ENCODE peak calls at places on chromosomes 1 and 21, in ten cellular contexts. O, U, J, Q, D, V, A, N, M and S are unnamed samples.

GRCh38 chr1:226662704-226663326 is 76.3 kb downstream of the ITPKB start:
- DNase-seq in O (peak), U (no peak), J (peak), Q (peak), D (peak), V (peak), A (peak), N (no peak), M (peak), S (peak)

GRCh38 chr1:162899422-162900168 is 38.6 kb upstream of the CCDC190 start:
- DNase-seq in O (no peak), U (no peak), J (no peak), Q (no peak), D (no peak), V (no peak), A (no peak), N (no peak), M (no peak), S (no peak)

GRCh38 chr1:148310807-148311206 is 158.7 kb upstream of the NBPF11 start:
- DNase-seq in O (no peak), U (no peak), J (no peak), Q (no peak), D (no peak), V (no peak), A (no peak), N (no peak), M (no peak), S (no peak)

GRCh38 chr21:41366522-41367151 is 4.8 kb downstream of the MX2 start:
- DNase-seq in O (no peak), U (peak), J (peak), Q (peak), D (peak), V (peak), A (peak), N (no peak), M (peak), S (no peak)

GRCh38 chr1:235409045-235409820 is 42.0 kb downstream of the TBCE start:
- DNase-seq in O (no peak), U (peak), J (no peak), Q (no peak), D (no peak), V (no peak), A (no peak), N (no peak), M (no peak), S (no peak)

GRCh38 chr21:37711294-37711844 is 204.9 kb downstream of the KCNJ6 start:
- DNase-seq in O (no peak), U (no peak), J (no peak), Q (no peak), D (no peak), V (no peak), A (no peak), N (no peak), M (no peak), S (no peak)

GRCh38 chr1:64712049-64712448 is 32.8 kb upstream of the RAVER2 start:
- DNase-seq in O (no peak), U (no peak), J (no peak), Q (no peak), D (no peak), V (no peak), A (no peak), N (no peak), M (no peak), S (peak)

GRCh38 chr1:15350151-15350550 is 59.5 kb upstream of the EFHD2 start:
- DNase-seq in O (no peak), U (no peak), J (no peak), Q (no peak), D (no peak), V (no peak), A (no peak), N (no peak), M (no peak), S (no peak)

GRCh38 chr1:215845224-215845902 is 278.3 kb downstream of the KCTD3 start:
- DNase-seq in O (no peak), U (no peak), J (no peak), Q (no peak), D (no peak), V (no peak), A (no peak), N (no peak), M (no peak), S (no peak)

GRCh38 chr1:31230378-31230777 is 9.3 kb downstream of the NKAIN1 start:
- DNase-seq in O (no peak), U (no peak), J (no peak), Q (no peak), D (no peak), V (no peak), A (no peak), N (no peak), M (no peak), S (no peak)

GRCh38 chr1:223137402-223138100 is 5.5 kb downstream of the TLR5 start:
- DNase-seq in O (no peak), U (peak), J (no peak), Q (no peak), D (no peak), V (peak), A (no peak), N (no peak), M (peak), S (no peak)
- H3K27ac ChIP-seq in O (peak), U (no peak), J (no peak), Q (no peak), D (no peak), V (no peak), A (no peak), N (peak), M (peak), S (peak)

DNA sequence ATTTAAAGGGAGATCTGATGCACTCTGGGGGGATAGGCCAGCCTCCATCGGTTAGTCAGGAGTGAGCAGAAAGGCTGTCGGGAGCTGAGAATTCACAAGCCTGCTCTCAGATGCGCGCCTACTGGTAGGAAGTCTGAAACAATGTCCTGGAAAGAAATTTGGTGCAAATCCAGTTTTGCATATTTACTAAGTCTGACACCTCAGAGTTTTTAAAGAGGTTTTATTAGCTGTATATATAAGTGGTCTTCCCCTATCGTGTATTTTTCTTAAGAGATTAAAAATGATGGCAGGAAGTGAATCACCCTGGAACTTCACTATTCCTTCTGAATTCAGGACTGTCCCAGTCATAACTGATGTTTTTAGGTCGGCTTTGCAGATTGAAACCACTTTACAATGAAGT is 99.8 kb upstream of the C1orf105 start:
- DNase-seq in O (no peak), U (no peak), J (no peak), Q (no peak), D (no peak), V (no peak), A (no peak), N (no peak), M (peak), S (no peak)
- TF ChIP-seq EP300 in O (no peak), U (no peak), J (no peak), Q (no peak), D (no peak), V (no peak), A (no peak), N (no peak), M (no peak), S (no peak)

DNA sequence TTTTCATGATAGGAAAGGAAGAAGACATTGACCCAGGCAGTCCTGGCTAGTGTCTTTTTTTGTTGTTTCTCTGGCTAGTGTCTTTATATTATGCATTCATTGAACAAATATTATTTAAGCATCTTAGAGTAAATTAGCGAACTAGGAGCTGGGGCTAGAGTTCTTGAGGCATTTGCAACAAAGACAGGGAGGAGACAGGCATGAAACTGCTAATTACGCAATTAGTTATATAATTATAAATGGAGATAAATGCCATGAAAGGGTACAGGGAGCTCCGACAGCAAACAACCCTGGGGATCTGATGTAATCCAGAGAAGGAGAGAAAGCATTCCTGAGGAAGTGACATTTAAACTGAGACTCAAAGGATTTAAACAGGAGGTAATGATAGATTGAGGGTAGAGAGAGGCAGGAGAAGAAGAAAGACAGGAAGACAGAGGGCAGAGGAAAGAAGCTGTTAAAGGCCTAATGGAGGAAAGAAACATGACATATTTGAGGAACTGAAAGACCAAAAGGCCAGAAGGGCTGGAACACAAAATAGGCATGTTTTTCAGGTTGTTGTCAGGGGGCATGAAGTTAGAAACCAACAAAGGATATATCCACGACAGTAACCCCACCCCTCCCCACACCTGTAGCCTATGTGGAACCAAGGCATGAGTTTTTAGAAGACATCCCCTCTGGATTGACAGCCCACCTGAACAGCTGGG is 99.5 kb upstream of the GJB5 start:
- DNase-seq in O (no peak), U (no peak), J (no peak), Q (no peak), D (no peak), V (no peak), A (no peak), N (no peak), M (no peak), S (no peak)
- H3K4me3 ChIP-seq in O (no peak), U (no peak), J (no peak), Q (no peak), D (no peak), V (no peak), A (no peak), N (no peak), M (no peak), S (no peak)

GRCh38 chr1:2196901-2197638 is 2.5 kb upstream of the FAAP20 start:
- DNase-seq in O (no peak), U (no peak), J (no peak), Q (no peak), D (no peak), V (no peak), A (no peak), N (no peak), M (no peak), S (no peak)
- H3K27ac ChIP-seq in O (no peak), U (no peak), J (no peak), Q (no peak), D (peak), V (no peak), A (peak), N (no peak), M (peak), S (peak)

DNA sequence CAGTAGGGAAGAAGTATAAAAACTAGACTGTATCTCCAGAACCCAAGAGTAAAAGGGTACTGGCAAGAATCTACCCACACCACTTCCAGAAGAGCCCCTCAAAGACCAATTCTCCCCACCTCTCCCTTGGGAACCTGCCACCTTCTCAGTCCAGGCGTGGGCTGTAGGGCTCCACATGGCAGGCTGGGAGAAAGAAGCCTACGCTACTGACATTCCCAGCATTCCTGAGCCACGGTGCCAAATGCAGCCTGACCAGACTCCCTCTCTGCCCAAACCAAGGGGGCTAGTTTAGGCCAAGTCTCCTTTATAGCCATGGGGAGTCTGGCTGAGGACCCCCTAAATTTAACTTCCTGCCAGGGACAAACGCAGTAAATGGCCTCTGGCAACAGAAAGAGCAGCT is 2.0 kb downstream of the UBE2Q1 start:
- DNase-seq in O (no peak), U (no peak), J (no peak), Q (no peak), D (no peak), V (no peak), A (no peak), N (no peak), M (no peak), S (no peak)
- TF ChIP-seq EP300 in O (peak), U (no peak), J (no peak), Q (no peak), D (no peak), V (no peak), A (no peak), N (no peak), M (no peak), S (no peak)

DNA sequence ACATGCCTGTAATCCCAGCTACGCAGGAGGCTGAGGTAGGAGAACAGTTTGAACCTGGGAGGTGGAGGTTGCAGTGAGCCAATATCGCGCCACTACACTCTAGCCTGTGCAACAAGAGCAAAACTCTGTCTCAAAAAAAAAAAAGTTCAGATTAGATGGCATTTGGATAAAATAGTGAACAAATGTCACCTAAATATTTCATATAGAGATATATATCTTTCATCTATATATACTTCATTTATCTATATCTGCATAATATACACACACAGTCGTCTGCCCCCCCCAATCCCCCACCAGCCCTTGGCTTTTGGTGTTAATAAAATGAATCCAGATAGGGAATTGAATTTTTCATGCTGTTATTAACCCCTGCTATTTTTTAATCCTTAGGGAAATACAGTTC is 5.0 kb downstream of the PPP1R15B start:
- DNase-seq in O (no peak), U (no peak), J (no peak), Q (no peak), D (no peak), V (no peak), A (no peak), N (no peak), M (no peak), S (peak)
- H3K4me3 ChIP-seq in O (no peak), U (peak), J (peak), Q (peak), D (peak), V (peak), A (peak), N (peak), M (peak), S (peak)

GRCh38 chr1:100412980-100413379 is 60.7 kb downstream of the CDC14A start:
- DNase-seq in O (no peak), U (peak), J (no peak), Q (no peak), D (no peak), V (no peak), A (no peak), N (no peak), M (no peak), S (no peak)
- H3K27ac ChIP-seq in O (no peak), U (peak), J (no peak), Q (no peak), D (no peak), V (no peak), A (peak), N (no peak), M (no peak), S (no peak)

GRCh38 chr1:39995973-39996393 is 41.0 kb downstream of the MFSD2A start:
- DNase-seq in O (no peak), U (no peak), J (no peak), Q (peak), D (no peak), V (peak), A (no peak), N (no peak), M (no peak), S (no peak)
- TF ChIP-seq EP300 in O (no peak), U (no peak), J (no peak), Q (peak), D (no peak), V (no peak), A (no peak), N (no peak), M (no peak), S (no peak)

GRCh38 chr1:149845416-149845815 is 54.0 kb upstream of the BOLA1 start:
- DNase-seq in O (no peak), U (no peak), J (no peak), Q (no peak), D (no peak), V (no peak), A (no peak), N (no peak), M (no peak), S (no peak)

GRCh38 chr1:149844096-149844495 is 55.3 kb upstream of the BOLA1 start:
- DNase-seq in O (no peak), U (peak), J (peak), Q (no peak), D (no peak), V (no peak), A (no peak), N (no peak), M (no peak), S (no peak)

GRCh38 chr1:149844650-149845255 is 54.6 kb upstream of the BOLA1 start:
- DNase-seq in O (no peak), U (no peak), J (no peak), Q (no peak), D (no peak), V (no peak), A (no peak), N (no peak), M (no peak), S (no peak)

GRCh38 chr1:149846600-149847466 is 52.5 kb upstream of the BOLA1 start:
- DNase-seq in O (no peak), U (no peak), J (no peak), Q (no peak), D (no peak), V (no peak), A (no peak), N (no peak), M (no peak), S (no peak)

GRCh38 chr1:149846042-149846441 is 53.3 kb upstream of the BOLA1 start:
- DNase-seq in O (no peak), U (no peak), J (no peak), Q (no peak), D (no peak), V (no peak), A (no peak), N (no peak), M (no peak), S (no peak)
- H3K4me3 ChIP-seq in O (no peak), U (no peak), J (no peak), Q (peak), D (peak), V (no peak), A (no peak), N (no peak), M (no peak), S (no peak)

GRCh38 chr1:228274452-228275153 is 66.8 kb downstream of the OBSCN start:
- DNase-seq in O (no peak), U (no peak), J (no peak), Q (no peak), D (no peak), V (no peak), A (no peak), N (no peak), M (peak), S (no peak)
- H3K27ac ChIP-seq in O (no peak), U (no peak), J (no peak), Q (no peak), D (no peak), V (no peak), A (no peak), N (no peak), M (no peak), S (peak)